ENCODE peak calls at places on chromosomes 6 and 20, in five cellular contexts. R, K, G, Y and W are unnamed samples. For H3K4me1, the result is how much of the 10 kb centered on the place peaks cover.

GRCh38 chr6:46891396-46891795 is 30.3 kb downstream of the ADGRF5 start:
- DNase-seq in K (no peak), Y (no peak), R (no peak), G (no peak), W (no peak)

GRCh38 chr6:144952456-144953240 is 667.5 kb downstream of the UTRN start:
- DNase-seq in R (no peak), G (no peak), Y (no peak), K (no peak), W (no peak)

GRCh38 chr20:47795214-47795667 is 10.0 kb upstream of the SULF2 start:
- DNase-seq in K (no peak), G (no peak), Y (no peak), R (no peak), W (peak)

GRCh38 chr6:137776786-137777185 is 90.3 kb upstream of the TNFAIP3 start:
- DNase-seq in G (peak), Y (peak), R (no peak), K (no peak), W (no peak)

GRCh38 chr6:4935486-4935885 is 68.4 kb downstream of the RPP40 start:
- DNase-seq in R (no peak), G (no peak), K (no peak), Y (no peak), W (no peak)

GRCh38 chr20:8756410-8756809 is 312.5 kb upstream of the PLCB4 start:
- DNase-seq in K (no peak), R (no peak), G (no peak), Y (peak), W (no peak)

GRCh38 chr6:155708100-155708499 is 252.5 kb upstream of the NOX3 start:
- DNase-seq in Y (no peak), K (no peak), R (no peak), G (no peak), W (no peak)

GRCh38 chr6:154229796-154230195 is 126.8 kb downstream of the IPCEF1 start:
- DNase-seq in Y (no peak), R (no peak), K (no peak), G (no peak), W (no peak)

GRCh38 chr6:132912273-132912672 is 97.9 kb downstream of the RPS12 start:
- DNase-seq in Y (no peak), K (no peak), G (no peak), R (no peak), W (no peak)

GRCh38 chr6:169212436-169212835 is 41.2 kb downstream of the THBS2 start:
- DNase-seq in Y (no peak), R (no peak), G (no peak), K (no peak), W (no peak)
- H3K4me3 ChIP-seq in Y (no peak), R (peak), G (peak), K (peak), W (no peak)

DNA sequence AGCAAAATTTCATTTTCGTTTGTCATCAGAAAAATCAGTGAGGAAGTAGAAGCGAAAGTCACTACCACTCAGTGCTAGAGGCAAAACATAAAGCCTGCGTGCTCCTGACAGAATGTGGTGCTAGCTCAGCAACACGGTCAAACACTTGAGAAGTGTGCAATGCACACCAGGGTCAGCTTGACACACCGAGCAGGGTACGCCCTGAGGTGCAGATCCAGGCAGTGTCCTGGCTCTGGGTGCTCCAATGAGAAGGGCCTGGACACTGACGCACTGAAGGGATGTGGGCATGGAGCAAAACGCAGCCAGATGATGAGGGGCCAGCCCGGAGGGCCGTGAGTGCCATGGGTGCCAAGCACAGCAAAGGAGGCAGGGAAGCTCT is 5.9 kb downstream of the RNASET2 start:
- DNase-seq in K (no peak), R (no peak), Y (no peak), G (peak), W (no peak)
- H3K27ac ChIP-seq in K (peak), R (peak), Y (no peak), G (peak), W (no peak)

DNA sequence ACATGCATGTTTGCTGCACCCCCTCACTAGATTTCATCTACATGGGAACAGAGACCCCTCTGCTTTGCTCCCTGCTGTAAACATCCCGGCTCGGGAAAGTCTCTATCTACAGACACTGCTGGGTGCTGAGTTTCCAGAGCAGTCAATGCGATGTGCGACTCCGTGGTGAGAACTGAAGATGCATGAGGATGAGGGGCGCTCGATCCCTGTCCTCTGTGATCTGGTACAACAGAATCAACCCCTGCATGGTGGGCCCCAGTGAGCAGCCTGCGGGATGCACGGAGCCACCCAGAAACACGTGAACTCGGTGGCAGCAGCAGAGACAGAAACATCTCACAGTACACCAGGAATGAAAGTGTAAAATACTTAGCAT is 83.1 kb downstream of the THBS2 start:
- DNase-seq in K (no peak), G (no peak), R (no peak), Y (no peak), W (no peak)
- H3K4me1 ChIP-seq in K (under half), G (under half), R (under half), Y (under half), W (under half)

GRCh38 chr6:113622254-113622653 is 234.9 kb upstream of the MARCKS start:
- DNase-seq in Y (no peak), K (no peak), R (no peak), G (no peak), W (no peak)

GRCh38 chr6:113620372-113620771 is 236.8 kb upstream of the MARCKS start:
- DNase-seq in Y (no peak), G (no peak), K (no peak), R (no peak), W (no peak)

GRCh38 chr6:113619077-113619476 is 238.1 kb upstream of the MARCKS start:
- DNase-seq in K (no peak), Y (peak), R (no peak), G (no peak), W (no peak)

DNA sequence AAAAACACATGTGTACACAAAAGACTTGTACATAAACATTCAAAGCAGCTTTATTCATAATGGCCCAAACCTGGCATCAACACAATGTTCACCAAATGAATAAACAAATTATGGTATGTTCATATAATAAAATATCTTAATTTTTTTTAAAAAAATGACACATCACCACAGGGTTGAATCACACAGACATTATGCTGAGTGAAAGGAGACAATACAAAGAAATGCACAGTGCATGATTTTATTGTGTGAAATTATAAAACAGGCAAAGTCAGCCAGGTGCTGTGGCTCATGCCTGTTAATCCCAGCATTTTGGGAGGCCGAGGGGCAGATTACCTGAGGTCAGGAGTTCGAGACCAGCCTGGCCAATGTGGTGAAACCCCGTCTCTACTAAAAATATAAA is 240.3 kb upstream of the MARCKS start:
- DNase-seq in R (no peak), G (no peak), K (no peak), Y (no peak), W (no peak)
- H3K4me3 ChIP-seq in R (no peak), G (no peak), K (no peak), Y (no peak), W (no peak)

GRCh38 chr6:286681-287499 is 5.4 kb upstream of the DUSP22 start:
- DNase-seq in G (no peak), R (no peak), Y (no peak), K (no peak), W (no peak)
- H3K27ac ChIP-seq in G (no peak), R (no peak), Y (no peak), K (no peak), W (no peak)

GRCh38 chr6:112225691-112226090 is 28.7 kb downstream of the LAMA4 start:
- DNase-seq in Y (peak), G (no peak), R (no peak), K (no peak), W (no peak)

GRCh38 chr6:112221561-112221960 is 32.8 kb downstream of the LAMA4 start:
- DNase-seq in Y (no peak), G (no peak), K (no peak), R (no peak), W (no peak)

GRCh38 chr6:112224088-112224487 is 30.3 kb downstream of the LAMA4 start:
- DNase-seq in K (no peak), Y (no peak), R (no peak), G (no peak), W (no peak)

GRCh38 chr6:112222111-112222726 is 32.1 kb downstream of the LAMA4 start:
- DNase-seq in R (no peak), K (no peak), Y (peak), G (no peak), W (no peak)

DNA sequence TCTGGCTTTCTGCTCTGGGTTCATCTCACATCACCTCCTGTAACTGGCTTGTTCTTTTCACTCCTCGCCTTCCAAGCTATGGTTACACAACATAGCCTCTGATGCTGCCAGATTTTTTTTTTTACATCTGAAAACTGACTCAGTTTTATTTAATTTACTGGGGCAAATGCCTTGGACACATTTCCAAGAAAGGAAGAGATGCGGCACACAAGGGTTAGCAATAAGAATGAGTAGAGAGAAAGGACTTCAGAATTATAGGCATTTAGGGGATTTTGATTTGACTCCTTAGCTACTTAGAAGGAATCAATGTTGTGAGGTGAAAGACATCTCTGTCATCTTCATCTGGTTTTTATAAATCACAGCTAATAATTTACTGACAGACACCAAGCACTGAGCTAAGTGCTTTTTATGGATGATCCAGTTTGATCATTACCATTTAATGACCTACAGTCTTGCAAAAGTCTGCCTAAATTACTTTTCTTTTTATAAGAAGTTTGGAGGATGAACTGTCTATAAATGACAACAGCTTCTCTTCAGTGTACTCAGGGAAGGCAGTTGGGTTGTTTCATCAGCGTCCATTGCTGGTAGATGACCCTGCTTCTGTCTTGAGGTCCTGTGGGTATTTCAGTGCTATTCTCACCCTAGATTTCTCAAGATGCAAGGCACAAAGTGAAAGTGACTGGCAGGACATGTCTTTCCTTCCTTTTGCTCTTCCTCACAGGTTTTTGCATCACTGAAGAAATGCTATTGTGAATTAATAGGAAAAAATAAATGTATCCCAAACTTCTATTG is 31.1 kb downstream of the LAMA4 start:
- DNase-seq in K (no peak), R (no peak), G (no peak), Y (peak), W (no peak)
- H3K4me1 ChIP-seq in K (under half), R (under half), G (under half), Y (under half), W (under half)

DNA sequence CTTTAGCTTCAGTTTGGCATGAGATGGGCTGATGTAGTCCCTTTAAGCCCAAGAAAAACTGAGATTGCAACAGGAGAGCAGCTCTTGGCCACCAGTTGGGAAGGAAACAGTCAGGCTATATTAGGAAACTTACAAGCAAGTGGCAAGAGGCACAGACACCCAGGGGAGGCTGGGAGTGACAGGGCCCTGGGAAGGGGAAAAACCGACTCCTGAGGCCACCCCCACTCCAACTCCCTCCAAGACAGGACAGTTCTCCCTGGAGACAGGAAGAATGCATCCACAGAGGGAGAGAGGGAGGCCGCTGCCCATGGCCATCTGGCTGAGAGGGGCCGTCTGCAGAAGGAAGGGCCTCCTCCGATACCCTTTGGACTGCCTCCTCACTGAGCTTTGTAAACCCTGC is 20.5 kb downstream of the JPH2 start:
- DNase-seq in K (no peak), G (no peak), Y (peak), R (no peak), W (peak)
- H3K4me3 ChIP-seq in K (no peak), G (no peak), Y (no peak), R (no peak), W (no peak)

GRCh38 chr6:136351518-136352106 is 62.0 kb upstream of the BCLAF1 start:
- DNase-seq in K (no peak), G (no peak), R (no peak), Y (no peak), W (no peak)
- H3K27ac ChIP-seq in K (no peak), G (no peak), R (no peak), Y (no peak), W (no peak)

GRCh38 chr20:50400705-50401045 is 109.5 kb upstream of the PTPN1 start:
- DNase-seq in R (no peak), K (no peak), G (no peak), Y (no peak), W (no peak)
- H3K4me1 ChIP-seq in R (under half), K (under half), G (under half), Y (under half), W (under half)